ENCODE peak calls at places on chromosomes 16 and 17, in nine cellular contexts. I is fibroblast of pulmonary artery; W is Jurkat, Clone E6-1; B is spleen; R is ovary; F is neural progenitor cell; T is psoas muscle; G is CD4-positive, alpha-beta memory T cell; O is left ventricle myocardium inferior. L is an unnamed sample.

GRCh38 chr16:21713549-21714368 is 50.0 kb downstream of the OTOA start:
- DNase-seq in I (no peak), W (no peak), B (no peak), R (no peak), F (peak; percentile 16), T (no peak), G (no peak), O (no peak), L (no peak)

GRCh38 chr17:979539-980405 is at the start of gene NXN:
- DNase-seq in I (peak; percentile 76), W (peak; percentile 28), B (peak; percentile 97), R (peak; percentile 88), F (peak; percentile 94), T (peak; percentile 87), G (peak; percentile 79), O (peak; percentile 89), L (peak; percentile 73)

GRCh38 chr17:30363715-30364202 is 15.0 kb upstream of the CPD start:
- DNase-seq in I (peak; percentile 90), W (peak; percentile 94), B (peak; percentile 86), R (no peak), F (no peak), T (no peak), G (peak; percentile 84), O (no peak), L (peak; percentile 78)

GRCh38 chr17:79986441-79987186 is 49.1 kb downstream of the TBC1D16 start:
- DNase-seq in I (peak; percentile 38), W (no peak), B (peak; percentile 85), R (peak; percentile 90), F (no peak), T (no peak), G (no peak), O (no peak), L (no peak)

GRCh38 chr16:915546-915945 is 55.2 kb downstream of the LMF1 start:
- DNase-seq in I (no peak), W (no peak), B (no peak), R (no peak), F (no peak), T (no peak), G (no peak), O (no peak), L (no peak)

GRCh38 chr16:68235882-68236803 is at the start of gene ESRP2:
- DNase-seq in I (no peak), W (no peak), B (peak; percentile 86), R (peak; percentile 49), F (peak; percentile 62), T (peak; percentile 36), G (peak; percentile 46), O (no peak), L (peak; percentile 62)

GRCh38 chr16:25493136-25493811 is 198.5 kb upstream of the HS3ST4 start:
- DNase-seq in I (no peak), W (no peak), B (no peak), R (no peak), F (no peak), T (peak; percentile 28), G (no peak), O (no peak), L (no peak)

GRCh38 chr16:69106491-69107291 is 1.2 kb downstream of the HAS3 start:
- DNase-seq in I (no peak), W (no peak), B (peak; percentile 59), R (no peak), F (peak; percentile 76), T (no peak), G (no peak), O (no peak), L (no peak)

GRCh38 chr16:87924041-87924851 is 12.1 kb downstream of the CA5A start:
- DNase-seq in I (no peak), W (no peak), B (peak; percentile 84), R (no peak), F (no peak), T (no peak), G (no peak), O (no peak), L (peak; percentile 73)

GRCh38 chr16:30009990-30010816 is 624 bp downstream of the DOC2A start:
- DNase-seq in I (no peak), W (no peak), B (no peak), R (no peak), F (no peak), T (no peak), G (no peak), O (no peak), L (no peak)
- H3K4me3 ChIP-seq in I (no peak overlapping the region), W (peak overlapping the region; percentile 59), B (peak overlapping the region; percentile 28), R (peak overlapping the region; percentile 29), F (peak overlapping the region; percentile 61), T (peak overlapping the region; percentile 52), G (peak overlapping the region; percentile 34), O (peak overlapping the region; percentile 60), L (no peak overlapping the region)

GRCh38 chr16:8590161-8590688 is at the start of gene TMEM114:
- DNase-seq in I (no peak), W (no peak), B (no peak), R (no peak), F (peak; percentile 61), T (no peak), G (no peak), O (no peak), L (no peak)

GRCh38 chr16:8588703-8589292 is 1.5 kb downstream of the TMEM114 start:
- DNase-seq in I (no peak), W (no peak), B (no peak), R (no peak), F (peak; percentile 71), T (no peak), G (no peak), O (no peak), L (no peak)

GRCh38 chr16:8590811-8591210 is 500 bp upstream of the TMEM114 start:
- DNase-seq in I (no peak), W (no peak), B (no peak), R (no peak), F (no peak), T (no peak), G (no peak), O (no peak), L (no peak)

GRCh38 chr16:8591451-8591850 is 1.1 kb upstream of the TMEM114 start:
- DNase-seq in I (no peak), W (no peak), B (no peak), R (no peak), F (no peak), T (no peak), G (no peak), O (no peak), L (no peak)

DNA sequence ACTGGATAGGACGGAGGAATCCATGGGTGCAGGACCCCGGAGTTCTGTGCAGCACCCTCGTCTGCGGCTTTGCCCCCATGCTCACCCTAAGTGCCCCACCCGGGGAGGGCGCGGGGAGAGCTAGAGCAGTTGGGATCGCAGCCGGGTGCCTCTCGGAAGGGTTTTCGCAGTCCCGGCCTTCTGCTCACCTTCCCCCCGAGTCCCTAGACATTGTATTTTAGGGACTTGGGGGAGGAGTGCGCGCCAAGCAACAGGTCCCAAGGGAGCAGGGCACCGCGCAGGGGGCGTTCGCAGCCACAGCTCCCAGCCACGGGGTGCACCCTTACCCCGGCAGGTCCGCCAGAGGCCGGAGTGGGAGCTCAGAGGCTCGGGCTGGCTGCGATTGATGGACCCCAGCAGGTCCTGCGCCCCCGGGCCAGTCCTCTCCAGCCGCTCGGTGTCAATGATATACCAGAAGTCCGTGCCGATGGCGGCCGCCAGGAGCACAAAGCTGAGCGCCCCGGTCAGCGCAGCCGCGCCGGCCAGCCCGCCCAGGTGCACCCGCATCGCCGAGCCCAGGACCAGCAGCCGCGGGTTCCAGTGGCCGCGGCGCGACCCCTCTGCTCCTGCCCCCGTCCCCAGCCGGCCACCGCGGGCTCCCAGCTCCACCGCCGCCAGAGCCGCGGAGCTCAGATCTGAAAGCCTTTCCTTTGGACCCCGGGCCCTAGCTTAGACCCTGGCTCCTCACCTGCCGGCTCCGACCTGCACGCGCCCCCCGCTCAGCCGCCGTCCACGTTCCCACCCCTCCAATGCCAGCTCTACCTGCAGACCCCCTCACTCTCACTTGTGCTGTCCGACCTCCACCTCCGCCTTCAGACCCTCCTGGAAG is 784 bp downstream of the TMEM114 start:
- DNase-seq in I (no peak), W (no peak), B (no peak), R (no peak), F (peak; percentile 77), T (no peak), G (no peak), O (no peak), L (no peak)
- H3K4me3 ChIP-seq in I (no peak overlapping the region), W (no peak overlapping the region), B (no peak overlapping the region), R (no peak overlapping the region), F (peak overlapping the region; percentile 55), T (no peak overlapping the region), G (no peak overlapping the region), O (peak overlapping the region; percentile 52), L (no peak overlapping the region)

GRCh38 chr17:8221663-8222379 is 11.4 kb upstream of the AURKB start:
- DNase-seq in I (peak; percentile 91), W (peak; percentile 85), B (peak; percentile 90), R (peak; percentile 92), F (peak; percentile 89), T (peak; percentile 83), G (peak; percentile 94), O (peak; percentile 84), L (peak; percentile 86)

GRCh38 chr17:8222630-8223355 is 12.4 kb upstream of the AURKB start:
- DNase-seq in I (peak; percentile 97), W (peak; percentile 83), B (peak; percentile 97), R (peak; percentile 97), F (peak; percentile 92), T (peak; percentile 95), G (peak; percentile 90), O (peak; percentile 95), L (peak; percentile 94)

GRCh38 chr17:8222380-8222629 is 11.9 kb upstream of the AURKB start:
- DNase-seq in I (no peak), W (no peak), B (no peak), R (no peak), F (peak; percentile 86), T (no peak), G (no peak), O (no peak), L (no peak)

GRCh38 chr17:8223356-8224063 is 13.1 kb upstream of the AURKB start:
- DNase-seq in I (peak; percentile 42), W (no peak), B (peak; percentile 93), R (peak; percentile 70), F (peak; percentile 85), T (peak; percentile 76), G (no peak), O (peak; percentile 73), L (peak; percentile 80)

GRCh38 chr17:8220783-8221662 is 10.6 kb upstream of the AURKB start:
- DNase-seq in I (peak; percentile 92), W (peak; percentile 91), B (peak; percentile 91), R (peak; percentile 96), F (peak; percentile 94), T (peak; percentile 81), G (peak; percentile 84), O (peak; percentile 84), L (peak; percentile 86)
- H3K4me3 ChIP-seq in I (peak overlapping the region; percentile 78), W (peak overlapping the region; percentile 89), B (peak overlapping the region; percentile 66), R (peak overlapping the region; percentile 69), F (peak overlapping the region; percentile 91), T (peak overlapping the region; percentile 88), G (peak overlapping the region; percentile 99), O (peak overlapping the region; percentile 75), L (peak overlapping the region; percentile 73)

DNA sequence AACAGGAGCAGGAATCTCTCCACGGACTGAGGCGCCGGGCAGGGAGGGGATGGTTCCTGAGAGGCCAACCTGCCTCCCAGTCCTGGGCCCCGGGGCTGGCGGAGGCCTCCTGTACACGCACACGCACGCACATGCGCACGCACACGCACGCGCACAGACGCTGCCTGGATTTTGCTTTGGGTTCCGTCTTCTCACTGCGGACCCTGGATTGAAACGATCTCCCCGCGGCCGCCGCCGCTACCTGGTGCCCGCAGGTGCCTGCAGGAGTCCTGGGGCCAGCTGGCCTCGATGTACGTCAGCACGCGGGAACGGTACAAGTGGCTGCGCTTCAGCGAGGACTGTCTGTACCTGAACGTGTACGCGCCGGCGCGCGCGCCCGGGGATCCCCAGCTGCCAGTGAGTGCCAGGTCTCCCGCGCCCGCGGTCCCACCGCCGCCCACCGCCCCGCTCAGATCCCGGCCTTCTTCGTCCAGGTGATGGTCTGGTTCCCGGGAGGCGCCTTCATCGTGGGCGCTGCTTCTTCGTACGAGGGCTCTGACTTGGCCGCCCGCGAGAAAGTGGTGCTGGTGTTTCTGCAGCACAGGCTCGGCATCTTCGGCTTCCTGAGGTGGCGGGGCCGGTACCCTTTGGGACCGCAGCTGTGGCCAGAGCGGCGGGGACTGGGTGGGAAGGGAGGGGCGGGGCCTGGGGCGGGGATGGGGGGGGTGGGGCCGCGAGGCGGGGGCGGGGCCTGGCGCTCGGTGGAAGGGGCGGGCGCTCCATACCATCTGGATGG is 12.2 kb downstream of the CES4A start:
- DNase-seq in I (peak; percentile 22), W (no peak), B (peak; percentile 88), R (peak; percentile 75), F (peak; percentile 80), T (peak; percentile 57), G (peak; percentile 70), O (peak; percentile 61), L (peak; percentile 59)
- H3K4me3 ChIP-seq in I (peak overlapping the region; percentile 49), W (peak overlapping the region; percentile 13), B (peak overlapping the region; percentile 43), R (peak overlapping the region; percentile 60), F (peak overlapping the region; percentile 70), T (peak overlapping the region; percentile 67), G (peak overlapping the region; percentile 70), O (peak overlapping the region; percentile 71), L (peak overlapping the region; percentile 59)

L was measured in GM06990.